ENCODE peak calls at places on chromosomes 3 and 15, in ten cellular contexts. N is iPS-NIHi11; P is activated CD4-positive, CD25-positive, alpha-beta regulatory T cell; V is fibroblast of mammary gland; T is WERI-Rb-1; Y is ecto neural progenitor cell; E is T follicular helper cell; C is GF-D8; B is T47D; U is cardiac fibroblast. R is an unnamed sample.

GRCh38 chr3:72663429-72663828 is 184.8 kb downstream of the SHQ1 start:
- DNase-seq in N (no peak), P (no peak), V (no peak), T (no peak), Y (no peak), E (no peak), C (no peak), B (no peak), U (no peak), R (no peak)

GRCh38 chr15:62594017-62594416 is 428.9 kb upstream of the C2CD4B start:
- DNase-seq in N (no peak), P (no peak), V (no peak), T (no peak), Y (no peak), E (no peak), C (no peak), B (no peak), U (no peak), R (no peak)

GRCh38 chr3:29186131-29186599 is 94.7 kb upstream of the RBMS3 start:
- DNase-seq in N (no peak), P (no peak), V (peak; percentile 98), T (no peak), Y (no peak), E (no peak), C (no peak), B (no peak), U (peak; percentile 93), R (no peak)

GRCh38 chr15:70156781-70157261 is 59.1 kb upstream of the TLE3 start:
- DNase-seq in N (no peak), P (no peak), V (peak; percentile 85), T (no peak), Y (no peak), E (no peak), C (no peak), B (no peak), U (peak; percentile 54), R (no peak)

GRCh38 chr3:186953011-186953487 is 22.7 kb downstream of the ST6GAL1 start:
- DNase-seq in N (no peak), P (no peak), V (no peak), T (no peak), Y (no peak), E (no peak), C (peak; percentile 70), B (no peak), U (peak; percentile 67), R (no peak)

GRCh38 chr3:176097036-176097435 is 1100.2 kb downstream of the TBL1XR1 start:
- DNase-seq in N (peak; percentile 12), P (no peak), V (no peak), T (no peak), Y (no peak), E (no peak), C (no peak), B (no peak), U (no peak), R (no peak)

GRCh38 chr3:131047582-131047981 is 20.9 kb downstream of the NEK11 start:
- DNase-seq in N (no peak), P (no peak), V (no peak), T (peak; percentile 12), Y (no peak), E (no peak), C (no peak), B (no peak), U (no peak), R (no peak)

GRCh38 chr15:90423920-90424319 is 35.9 kb downstream of the IQGAP1 start:
- DNase-seq in N (no peak), P (no peak), V (no peak), T (no peak), Y (no peak), E (no peak), C (no peak), B (no peak), U (no peak), R (no peak)

GRCh38 chr3:55180936-55181535 is 253.2 kb upstream of the LRTM1 start:
- DNase-seq in N (peak; percentile 48), P (no peak), V (peak; percentile 76), T (peak; percentile 17), Y (no peak), E (no peak), C (no peak), B (peak; percentile 11), U (peak; percentile 75), R (peak; percentile 40)